ENCODE peak calls at places on chromosomes 5 and 9, in ten cellular contexts. One of them, this sample, is unnamed.

GRCh38 chr5:29262683-29263082 is 1930.8 kb upstream of the CDH6 start:
- DNase-seq in natural killer cell: no peak
- DNase-seq in choroid plexus epithelial cell: peak
- DNase-seq in activated T-helper 9 cell treated with anti-CD3 and anti-CD28 coated beads, Interleukin-2, amount 50 U/mL, for 16 hours: no peak
- DNase-seq in kidney: no peak
- DNase-seq in iPS DF 19.7: no peak
- DNase-seq in RKO: no peak
- DNase-seq in psoas muscle: no peak
- DNase-seq in activated CD4-positive, CD25-positive, alpha-beta regulatory T cell treated with anti-CD3 and anti-CD28 coated beads, Interleukin-2, amount 50 U/mL, for 16 hours: no peak
- DNase-seq in EL: no peak
- DNase-seq in this sample: no peak

GRCh38 chr5:151523335-151523734 is 67.8 kb downstream of the FAT2 start:
- DNase-seq in natural killer cell: no peak
- DNase-seq in choroid plexus epithelial cell: peak
- DNase-seq in activated T-helper 9 cell treated with anti-CD3 and anti-CD28 coated beads, Interleukin-2, amount 50 U/mL, for 16 hours: no peak
- DNase-seq in kidney: no peak
- DNase-seq in iPS DF 19.7: peak
- DNase-seq in RKO: peak
- DNase-seq in psoas muscle: no peak
- DNase-seq in activated CD4-positive, CD25-positive, alpha-beta regulatory T cell treated with anti-CD3 and anti-CD28 coated beads, Interleukin-2, amount 50 U/mL, for 16 hours: no peak
- DNase-seq in EL: peak
- DNase-seq in this sample: no peak

GRCh38 chr5:176405656-176406435 is 10.5 kb downstream of the CLTB start:
- DNase-seq in natural killer cell: no peak
- DNase-seq in choroid plexus epithelial cell: no peak
- DNase-seq in activated T-helper 9 cell treated with anti-CD3 and anti-CD28 coated beads, Interleukin-2, amount 50 U/mL, for 16 hours: no peak
- DNase-seq in kidney: no peak
- DNase-seq in iPS DF 19.7: peak
- DNase-seq in RKO: no peak
- DNase-seq in psoas muscle: no peak
- DNase-seq in activated CD4-positive, CD25-positive, alpha-beta regulatory T cell treated with anti-CD3 and anti-CD28 coated beads, Interleukin-2, amount 50 U/mL, for 16 hours: no peak
- DNase-seq in EL: no peak
- DNase-seq in this sample: no peak

GRCh38 chr5:178525906-178526732 is 64.1 kb downstream of the COL23A1 start:
- DNase-seq in natural killer cell: no peak
- DNase-seq in choroid plexus epithelial cell: no peak
- DNase-seq in activated T-helper 9 cell treated with anti-CD3 and anti-CD28 coated beads, Interleukin-2, amount 50 U/mL, for 16 hours: no peak
- DNase-seq in kidney: no peak
- DNase-seq in iPS DF 19.7: no peak
- DNase-seq in RKO: no peak
- DNase-seq in psoas muscle: no peak
- DNase-seq in activated CD4-positive, CD25-positive, alpha-beta regulatory T cell treated with anti-CD3 and anti-CD28 coated beads, Interleukin-2, amount 50 U/mL, for 16 hours: no peak
- DNase-seq in EL: no peak
- DNase-seq in this sample: peak

GRCh38 chr9:111356567-111357244 is 26.7 kb upstream of the OR2K2 start:
- DNase-seq in natural killer cell: no peak
- DNase-seq in choroid plexus epithelial cell: peak
- DNase-seq in activated T-helper 9 cell treated with anti-CD3 and anti-CD28 coated beads, Interleukin-2, amount 50 U/mL, for 16 hours: no peak
- DNase-seq in kidney: no peak
- DNase-seq in iPS DF 19.7: no peak
- DNase-seq in RKO: peak
- DNase-seq in psoas muscle: peak
- DNase-seq in activated CD4-positive, CD25-positive, alpha-beta regulatory T cell treated with anti-CD3 and anti-CD28 coated beads, Interleukin-2, amount 50 U/mL, for 16 hours: no peak
- DNase-seq in EL: peak
- DNase-seq in this sample: no peak

GRCh38 chr5:171544913-171545550 is 125.6 kb downstream of the FGF18 start:
- DNase-seq in natural killer cell: no peak
- DNase-seq in choroid plexus epithelial cell: no peak
- DNase-seq in activated T-helper 9 cell treated with anti-CD3 and anti-CD28 coated beads, Interleukin-2, amount 50 U/mL, for 16 hours: no peak
- DNase-seq in kidney: no peak
- DNase-seq in iPS DF 19.7: no peak
- DNase-seq in RKO: no peak
- DNase-seq in psoas muscle: no peak
- DNase-seq in activated CD4-positive, CD25-positive, alpha-beta regulatory T cell treated with anti-CD3 and anti-CD28 coated beads, Interleukin-2, amount 50 U/mL, for 16 hours: no peak
- DNase-seq in EL: no peak
- DNase-seq in this sample: no peak

GRCh38 chr9:26955222-26955903 is 849 bp upstream of the IFT74 start:
- DNase-seq in natural killer cell: no peak
- DNase-seq in choroid plexus epithelial cell: no peak
- DNase-seq in activated T-helper 9 cell treated with anti-CD3 and anti-CD28 coated beads, Interleukin-2, amount 50 U/mL, for 16 hours: no peak
- DNase-seq in kidney: no peak
- DNase-seq in iPS DF 19.7: no peak
- DNase-seq in RKO: peak
- DNase-seq in psoas muscle: no peak
- DNase-seq in activated CD4-positive, CD25-positive, alpha-beta regulatory T cell treated with anti-CD3 and anti-CD28 coated beads, Interleukin-2, amount 50 U/mL, for 16 hours: no peak
- DNase-seq in EL: peak
- DNase-seq in this sample: no peak

GRCh38 chr5:75450069-75450468 is 61.4 kb downstream of the CERT1 start:
- DNase-seq in natural killer cell: no peak
- DNase-seq in choroid plexus epithelial cell: no peak
- DNase-seq in activated T-helper 9 cell treated with anti-CD3 and anti-CD28 coated beads, Interleukin-2, amount 50 U/mL, for 16 hours: no peak
- DNase-seq in kidney: no peak
- DNase-seq in iPS DF 19.7: no peak
- DNase-seq in RKO: no peak
- DNase-seq in psoas muscle: no peak
- DNase-seq in activated CD4-positive, CD25-positive, alpha-beta regulatory T cell treated with anti-CD3 and anti-CD28 coated beads, Interleukin-2, amount 50 U/mL, for 16 hours: no peak
- DNase-seq in EL: no peak
- DNase-seq in this sample: no peak

GRCh38 chr5:179806250-179807045 is at the start of gene MGAT4B:
- DNase-seq in natural killer cell: peak
- DNase-seq in choroid plexus epithelial cell: peak
- DNase-seq in activated T-helper 9 cell treated with anti-CD3 and anti-CD28 coated beads, Interleukin-2, amount 50 U/mL, for 16 hours: peak
- DNase-seq in kidney: peak
- DNase-seq in iPS DF 19.7: no peak
- DNase-seq in RKO: peak
- DNase-seq in psoas muscle: peak
- DNase-seq in activated CD4-positive, CD25-positive, alpha-beta regulatory T cell treated with anti-CD3 and anti-CD28 coated beads, Interleukin-2, amount 50 U/mL, for 16 hours: no peak
- DNase-seq in EL: peak
- DNase-seq in this sample: peak

GRCh38 chr5:179700401-179700918 is 1.7 kb downstream of the CANX start:
- DNase-seq in natural killer cell: no peak
- DNase-seq in choroid plexus epithelial cell: peak
- DNase-seq in activated T-helper 9 cell treated with anti-CD3 and anti-CD28 coated beads, Interleukin-2, amount 50 U/mL, for 16 hours: no peak
- DNase-seq in kidney: no peak
- DNase-seq in iPS DF 19.7: no peak
- DNase-seq in RKO: peak
- DNase-seq in psoas muscle: no peak
- DNase-seq in activated CD4-positive, CD25-positive, alpha-beta regulatory T cell treated with anti-CD3 and anti-CD28 coated beads, Interleukin-2, amount 50 U/mL, for 16 hours: no peak
- DNase-seq in EL: no peak
- DNase-seq in this sample: no peak

GRCh38 chr9:117707561-117707960 is 3.4 kb downstream of the TLR4 start:
- DNase-seq in natural killer cell: no peak
- DNase-seq in choroid plexus epithelial cell: peak
- DNase-seq in activated T-helper 9 cell treated with anti-CD3 and anti-CD28 coated beads, Interleukin-2, amount 50 U/mL, for 16 hours: no peak
- DNase-seq in kidney: no peak
- DNase-seq in iPS DF 19.7: no peak
- DNase-seq in RKO: no peak
- DNase-seq in psoas muscle: no peak
- DNase-seq in activated CD4-positive, CD25-positive, alpha-beta regulatory T cell treated with anti-CD3 and anti-CD28 coated beads, Interleukin-2, amount 50 U/mL, for 16 hours: no peak
- DNase-seq in EL: peak
- DNase-seq in this sample: no peak

GRCh38 chr9:77495834-77496671 is 152.1 kb downstream of the GNA14 start:
- DNase-seq in natural killer cell: no peak
- DNase-seq in choroid plexus epithelial cell: peak
- DNase-seq in activated T-helper 9 cell treated with anti-CD3 and anti-CD28 coated beads, Interleukin-2, amount 50 U/mL, for 16 hours: no peak
- DNase-seq in kidney: no peak
- DNase-seq in iPS DF 19.7: no peak
- DNase-seq in RKO: no peak
- DNase-seq in psoas muscle: no peak
- DNase-seq in activated CD4-positive, CD25-positive, alpha-beta regulatory T cell treated with anti-CD3 and anti-CD28 coated beads, Interleukin-2, amount 50 U/mL, for 16 hours: no peak
- DNase-seq in EL: peak
- DNase-seq in this sample: no peak

GRCh38 chr9:36878986-36879982 is 154.8 kb downstream of the PAX5 start:
- DNase-seq in natural killer cell: no peak
- DNase-seq in choroid plexus epithelial cell: no peak
- DNase-seq in activated T-helper 9 cell treated with anti-CD3 and anti-CD28 coated beads, Interleukin-2, amount 50 U/mL, for 16 hours: no peak
- DNase-seq in kidney: no peak
- DNase-seq in iPS DF 19.7: no peak
- DNase-seq in RKO: no peak
- DNase-seq in psoas muscle: peak
- DNase-seq in activated CD4-positive, CD25-positive, alpha-beta regulatory T cell treated with anti-CD3 and anti-CD28 coated beads, Interleukin-2, amount 50 U/mL, for 16 hours: no peak
- DNase-seq in EL: no peak
- DNase-seq in this sample: no peak

GRCh38 chr5:8857051-8857450 is 688.8 kb downstream of the SEMA5A start:
- DNase-seq in natural killer cell: no peak
- DNase-seq in choroid plexus epithelial cell: no peak
- DNase-seq in activated T-helper 9 cell treated with anti-CD3 and anti-CD28 coated beads, Interleukin-2, amount 50 U/mL, for 16 hours: no peak
- DNase-seq in kidney: no peak
- DNase-seq in iPS DF 19.7: no peak
- DNase-seq in RKO: no peak
- DNase-seq in psoas muscle: no peak
- DNase-seq in activated CD4-positive, CD25-positive, alpha-beta regulatory T cell treated with anti-CD3 and anti-CD28 coated beads, Interleukin-2, amount 50 U/mL, for 16 hours: no peak
- DNase-seq in EL: no peak
- DNase-seq in this sample: no peak

GRCh38 chr5:28708472-28708871 is 1670.1 kb upstream of the CDH9 start:
- DNase-seq in natural killer cell: no peak
- DNase-seq in choroid plexus epithelial cell: no peak
- DNase-seq in activated T-helper 9 cell treated with anti-CD3 and anti-CD28 coated beads, Interleukin-2, amount 50 U/mL, for 16 hours: no peak
- DNase-seq in kidney: no peak
- DNase-seq in iPS DF 19.7: no peak
- DNase-seq in RKO: no peak
- DNase-seq in psoas muscle: no peak
- DNase-seq in activated CD4-positive, CD25-positive, alpha-beta regulatory T cell treated with anti-CD3 and anti-CD28 coated beads, Interleukin-2, amount 50 U/mL, for 16 hours: no peak
- DNase-seq in EL: no peak
- DNase-seq in this sample: no peak

GRCh38 chr5:142846402-142846801 is 76.2 kb downstream of the ARHGAP26 start:
- DNase-seq in natural killer cell: no peak
- DNase-seq in choroid plexus epithelial cell: no peak
- DNase-seq in activated T-helper 9 cell treated with anti-CD3 and anti-CD28 coated beads, Interleukin-2, amount 50 U/mL, for 16 hours: no peak
- DNase-seq in kidney: no peak
- DNase-seq in iPS DF 19.7: no peak
- DNase-seq in RKO: no peak
- DNase-seq in psoas muscle: no peak
- DNase-seq in activated CD4-positive, CD25-positive, alpha-beta regulatory T cell treated with anti-CD3 and anti-CD28 coated beads, Interleukin-2, amount 50 U/mL, for 16 hours: no peak
- DNase-seq in EL: no peak
- DNase-seq in this sample: no peak

GRCh38 chr5:87069974-87070608 is 197.6 kb upstream of the RASA1 start:
- DNase-seq in natural killer cell: no peak
- DNase-seq in choroid plexus epithelial cell: peak
- DNase-seq in activated T-helper 9 cell treated with anti-CD3 and anti-CD28 coated beads, Interleukin-2, amount 50 U/mL, for 16 hours: no peak
- DNase-seq in kidney: no peak
- DNase-seq in iPS DF 19.7: no peak
- DNase-seq in RKO: peak
- DNase-seq in psoas muscle: no peak
- DNase-seq in activated CD4-positive, CD25-positive, alpha-beta regulatory T cell treated with anti-CD3 and anti-CD28 coated beads, Interleukin-2, amount 50 U/mL, for 16 hours: no peak
- DNase-seq in EL: peak
- DNase-seq in this sample: no peak

GRCh38 chr5:79191457-79191856 is 44.5 kb upstream of the JMY start:
- DNase-seq in natural killer cell: no peak
- DNase-seq in choroid plexus epithelial cell: no peak
- DNase-seq in activated T-helper 9 cell treated with anti-CD3 and anti-CD28 coated beads, Interleukin-2, amount 50 U/mL, for 16 hours: no peak
- DNase-seq in kidney: no peak
- DNase-seq in iPS DF 19.7: peak
- DNase-seq in RKO: no peak
- DNase-seq in psoas muscle: no peak
- DNase-seq in activated CD4-positive, CD25-positive, alpha-beta regulatory T cell treated with anti-CD3 and anti-CD28 coated beads, Interleukin-2, amount 50 U/mL, for 16 hours: no peak
- DNase-seq in EL: no peak
- DNase-seq in this sample: no peak

GRCh38 chr5:14156611-14157493 is 13.7 kb downstream of the TRIO start:
- DNase-seq in natural killer cell: no peak
- DNase-seq in choroid plexus epithelial cell: peak
- DNase-seq in activated T-helper 9 cell treated with anti-CD3 and anti-CD28 coated beads, Interleukin-2, amount 50 U/mL, for 16 hours: no peak
- DNase-seq in kidney: no peak
- DNase-seq in iPS DF 19.7: no peak
- DNase-seq in RKO: peak
- DNase-seq in psoas muscle: no peak
- DNase-seq in activated CD4-positive, CD25-positive, alpha-beta regulatory T cell treated with anti-CD3 and anti-CD28 coated beads, Interleukin-2, amount 50 U/mL, for 16 hours: no peak
- DNase-seq in EL: peak
- DNase-seq in this sample: no peak

GRCh38 chr9:22623236-22623635 is 176.6 kb downstream of the DMRTA1 start:
- DNase-seq in natural killer cell: no peak
- DNase-seq in choroid plexus epithelial cell: no peak
- DNase-seq in activated T-helper 9 cell treated with anti-CD3 and anti-CD28 coated beads, Interleukin-2, amount 50 U/mL, for 16 hours: no peak
- DNase-seq in kidney: no peak
- DNase-seq in iPS DF 19.7: no peak
- DNase-seq in RKO: no peak
- DNase-seq in psoas muscle: no peak
- DNase-seq in activated CD4-positive, CD25-positive, alpha-beta regulatory T cell treated with anti-CD3 and anti-CD28 coated beads, Interleukin-2, amount 50 U/mL, for 16 hours: no peak
- DNase-seq in EL: no peak
- DNase-seq in this sample: no peak

GRCh38 chr9:109498195-109499060 is at the start of gene PTPN3:
- DNase-seq in natural killer cell: no peak
- DNase-seq in choroid plexus epithelial cell: no peak
- DNase-seq in activated T-helper 9 cell treated with anti-CD3 and anti-CD28 coated beads, Interleukin-2, amount 50 U/mL, for 16 hours: no peak
- DNase-seq in kidney: peak
- DNase-seq in iPS DF 19.7: no peak
- DNase-seq in RKO: peak
- DNase-seq in psoas muscle: no peak
- DNase-seq in activated CD4-positive, CD25-positive, alpha-beta regulatory T cell treated with anti-CD3 and anti-CD28 coated beads, Interleukin-2, amount 50 U/mL, for 16 hours: no peak
- DNase-seq in EL: peak
- DNase-seq in this sample: no peak

GRCh38 chr9:115494958-115495690 is 377.2 kb upstream of the TNC start:
- DNase-seq in natural killer cell: no peak
- DNase-seq in choroid plexus epithelial cell: peak
- DNase-seq in activated T-helper 9 cell treated with anti-CD3 and anti-CD28 coated beads, Interleukin-2, amount 50 U/mL, for 16 hours: no peak
- DNase-seq in kidney: no peak
- DNase-seq in iPS DF 19.7: no peak
- DNase-seq in RKO: no peak
- DNase-seq in psoas muscle: no peak
- DNase-seq in activated CD4-positive, CD25-positive, alpha-beta regulatory T cell treated with anti-CD3 and anti-CD28 coated beads, Interleukin-2, amount 50 U/mL, for 16 hours: no peak
- DNase-seq in EL: no peak
- DNase-seq in this sample: no peak

GRCh38 chr5:98763001-98763630 is 10.3 kb upstream of the RGMB start:
- DNase-seq in natural killer cell: no peak
- DNase-seq in choroid plexus epithelial cell: peak
- DNase-seq in activated T-helper 9 cell treated with anti-CD3 and anti-CD28 coated beads, Interleukin-2, amount 50 U/mL, for 16 hours: no peak
- DNase-seq in kidney: no peak
- DNase-seq in iPS DF 19.7: no peak
- DNase-seq in RKO: peak
- DNase-seq in psoas muscle: no peak
- DNase-seq in activated CD4-positive, CD25-positive, alpha-beta regulatory T cell treated with anti-CD3 and anti-CD28 coated beads, Interleukin-2, amount 50 U/mL, for 16 hours: no peak
- DNase-seq in EL: peak
- DNase-seq in this sample: no peak

GRCh38 chr5:175129121-175129520 is 314.9 kb downstream of the DRD1 start:
- DNase-seq in natural killer cell: no peak
- DNase-seq in choroid plexus epithelial cell: no peak
- DNase-seq in activated T-helper 9 cell treated with anti-CD3 and anti-CD28 coated beads, Interleukin-2, amount 50 U/mL, for 16 hours: no peak
- DNase-seq in kidney: no peak
- DNase-seq in iPS DF 19.7: no peak
- DNase-seq in RKO: no peak
- DNase-seq in psoas muscle: no peak
- DNase-seq in activated CD4-positive, CD25-positive, alpha-beta regulatory T cell treated with anti-CD3 and anti-CD28 coated beads, Interleukin-2, amount 50 U/mL, for 16 hours: no peak
- DNase-seq in EL: no peak
- DNase-seq in this sample: no peak

GRCh38 chr5:40791715-40792139 is 6.4 kb downstream of the PRKAA1 start:
- DNase-seq in natural killer cell: no peak
- DNase-seq in choroid plexus epithelial cell: peak
- DNase-seq in activated T-helper 9 cell treated with anti-CD3 and anti-CD28 coated beads, Interleukin-2, amount 50 U/mL, for 16 hours: no peak
- DNase-seq in kidney: no peak
- DNase-seq in iPS DF 19.7: no peak
- DNase-seq in RKO: no peak
- DNase-seq in psoas muscle: no peak
- DNase-seq in activated CD4-positive, CD25-positive, alpha-beta regulatory T cell treated with anti-CD3 and anti-CD28 coated beads, Interleukin-2, amount 50 U/mL, for 16 hours: no peak
- DNase-seq in EL: peak
- DNase-seq in this sample: no peak

GRCh38 chr5:159415301-159415937 is 85.1 kb upstream of the IL12B start:
- DNase-seq in natural killer cell: no peak
- DNase-seq in choroid plexus epithelial cell: no peak
- DNase-seq in activated T-helper 9 cell treated with anti-CD3 and anti-CD28 coated beads, Interleukin-2, amount 50 U/mL, for 16 hours: no peak
- DNase-seq in kidney: no peak
- DNase-seq in iPS DF 19.7: no peak
- DNase-seq in RKO: no peak
- DNase-seq in psoas muscle: no peak
- DNase-seq in activated CD4-positive, CD25-positive, alpha-beta regulatory T cell treated with anti-CD3 and anti-CD28 coated beads, Interleukin-2, amount 50 U/mL, for 16 hours: no peak
- DNase-seq in EL: no peak
- DNase-seq in this sample: no peak

GRCh38 chr5:58460727-58461286 is 921 bp upstream of the PLK2 start:
- DNase-seq in natural killer cell: peak
- DNase-seq in choroid plexus epithelial cell: peak
- DNase-seq in activated T-helper 9 cell treated with anti-CD3 and anti-CD28 coated beads, Interleukin-2, amount 50 U/mL, for 16 hours: peak
- DNase-seq in kidney: no peak
- DNase-seq in iPS DF 19.7: no peak
- DNase-seq in RKO: peak
- DNase-seq in psoas muscle: peak
- DNase-seq in activated CD4-positive, CD25-positive, alpha-beta regulatory T cell treated with anti-CD3 and anti-CD28 coated beads, Interleukin-2, amount 50 U/mL, for 16 hours: peak
- DNase-seq in EL: peak
- DNase-seq in this sample: peak

GRCh38 chr5:168714046-168714445 is 134.9 kb upstream of the PANK3 start:
- DNase-seq in natural killer cell: no peak
- DNase-seq in choroid plexus epithelial cell: peak
- DNase-seq in activated T-helper 9 cell treated with anti-CD3 and anti-CD28 coated beads, Interleukin-2, amount 50 U/mL, for 16 hours: no peak
- DNase-seq in kidney: no peak
- DNase-seq in iPS DF 19.7: no peak
- DNase-seq in RKO: peak
- DNase-seq in psoas muscle: no peak
- DNase-seq in activated CD4-positive, CD25-positive, alpha-beta regulatory T cell treated with anti-CD3 and anti-CD28 coated beads, Interleukin-2, amount 50 U/mL, for 16 hours: no peak
- DNase-seq in EL: peak
- DNase-seq in this sample: no peak